ENCODE peak calls at places on chromosome 10, in ten cellular contexts. J, T, X, E, R, A, F, C, P and S are unnamed samples.

GRCh38 chr10:127928021-127928806 is 21.3 kb downstream of the PTPRE start:
- DNase-seq in P (no peak), X (no peak), C (peak), R (no peak), E (no peak), J (peak), A (no peak), F (no peak), T (peak), S (no peak)

GRCh38 chr10:48564466-48565150 is 40.3 kb downstream of the ARHGAP22 start:
- DNase-seq in A (no peak), P (no peak), F (no peak), R (no peak), T (no peak), E (no peak), X (no peak), J (no peak), C (no peak), S (no peak)

GRCh38 chr10:127315888-127316287 is 119.5 kb upstream of the INSYN2A start:
- DNase-seq in C (no peak), F (no peak), X (no peak), J (no peak), R (no peak), P (no peak), A (no peak), T (no peak), E (no peak), S (no peak)

GRCh38 chr10:13808556-13809391 is 222.0 kb downstream of the PRPF18 start:
- DNase-seq in C (no peak), X (no peak), A (no peak), E (no peak), P (no peak), F (no peak), J (no peak), R (no peak), T (no peak), S (no peak)

GRCh38 chr10:97468162-97468561 is 22.2 kb downstream of the ZDHHC16 start:
- DNase-seq in F (no peak), P (no peak), C (no peak), E (no peak), X (no peak), T (no peak), A (no peak), J (no peak), R (no peak), S (no peak)

GRCh38 chr10:101291254-101292193 is 62.3 kb upstream of the LBX1 start:
- DNase-seq in P (peak), A (no peak), C (peak), J (peak), F (no peak), E (peak), X (peak), R (peak), T (peak), S (peak)

GRCh38 chr10:75736889-75737610 is 305.6 kb downstream of the LRMDA start:
- DNase-seq in J (no peak), T (no peak), A (no peak), R (no peak), X (no peak), C (no peak), P (no peak), E (no peak), F (no peak), S (no peak)

GRCh38 chr10:128429835-128430513 is 303.8 kb upstream of the MKI67 start:
- DNase-seq in J (no peak), R (no peak), X (no peak), P (no peak), C (no peak), A (no peak), E (no peak), F (no peak), T (no peak), S (no peak)

GRCh38 chr10:126137557-126138221 is 241.3 kb downstream of the FANK1 start:
- DNase-seq in A (no peak), C (no peak), E (no peak), T (peak), X (no peak), P (no peak), R (no peak), J (no peak), F (no peak), S (no peak)

GRCh38 chr10:106930751-106931150 is 233.8 kb downstream of the SORCS1 start:
- DNase-seq in A (no peak), C (no peak), P (no peak), T (no peak), X (no peak), J (no peak), E (no peak), F (no peak), R (no peak), S (no peak)

GRCh38 chr10:96319754-96320514 is 15.7 kb downstream of the DNTT start:
- DNase-seq in C (no peak), J (no peak), A (no peak), T (peak), P (no peak), F (no peak), E (no peak), R (no peak), X (no peak), S (no peak)

GRCh38 chr10:43200538-43201390 is 62.5 kb downstream of the CSGALNACT2 start:
- DNase-seq in C (no peak), E (no peak), T (no peak), A (no peak), J (peak), R (peak), P (no peak), F (no peak), X (no peak), S (no peak)

GRCh38 chr10:133372507-133372906 is 647 bp downstream of the ECHS1 start:
- DNase-seq in R (no peak), C (no peak), P (no peak), J (peak), F (no peak), E (no peak), T (no peak), A (no peak), X (no peak), S (no peak)

GRCh38 chr10:87966454-87966853 is 103.0 kb downstream of the PTEN start:
- DNase-seq in F (no peak), C (no peak), J (no peak), X (no peak), E (no peak), R (no peak), T (no peak), P (no peak), A (no peak), S (no peak)

GRCh38 chr10:29756476-29756875 is 121.7 kb upstream of the SVIL start:
- DNase-seq in T (no peak), F (no peak), J (no peak), A (no peak), R (no peak), E (no peak), C (no peak), X (no peak), P (no peak), S (no peak)

GRCh38 chr10:36096571-36096970 is 454.5 kb upstream of the FZD8 start:
- DNase-seq in A (no peak), P (no peak), F (no peak), X (no peak), R (no peak), E (no peak), J (no peak), T (peak), C (no peak), S (no peak)

GRCh38 chr10:10527861-10528562 is 489.7 kb upstream of the CELF2 start:
- DNase-seq in C (no peak), R (no peak), J (no peak), T (no peak), P (no peak), X (no peak), F (no peak), A (no peak), E (no peak), S (no peak)

GRCh38 chr10:110750931-110751330 is 106.8 kb downstream of the RBM20 start:
- DNase-seq in A (no peak), T (no peak), E (no peak), R (no peak), X (no peak), P (no peak), C (no peak), J (no peak), F (no peak), S (no peak)

GRCh38 chr10:3173173-3173878 is 744 bp upstream of the PITRM1 start:
- DNase-seq in E (no peak), P (peak), F (no peak), T (no peak), J (no peak), R (peak), A (no peak), X (no peak), C (no peak), S (no peak)

GRCh38 chr10:129788211-129788610 is 175.9 kb downstream of the EBF3 start:
- DNase-seq in R (no peak), J (no peak), A (no peak), P (no peak), E (no peak), F (no peak), X (no peak), T (no peak), C (no peak), S (no peak)

DNA sequence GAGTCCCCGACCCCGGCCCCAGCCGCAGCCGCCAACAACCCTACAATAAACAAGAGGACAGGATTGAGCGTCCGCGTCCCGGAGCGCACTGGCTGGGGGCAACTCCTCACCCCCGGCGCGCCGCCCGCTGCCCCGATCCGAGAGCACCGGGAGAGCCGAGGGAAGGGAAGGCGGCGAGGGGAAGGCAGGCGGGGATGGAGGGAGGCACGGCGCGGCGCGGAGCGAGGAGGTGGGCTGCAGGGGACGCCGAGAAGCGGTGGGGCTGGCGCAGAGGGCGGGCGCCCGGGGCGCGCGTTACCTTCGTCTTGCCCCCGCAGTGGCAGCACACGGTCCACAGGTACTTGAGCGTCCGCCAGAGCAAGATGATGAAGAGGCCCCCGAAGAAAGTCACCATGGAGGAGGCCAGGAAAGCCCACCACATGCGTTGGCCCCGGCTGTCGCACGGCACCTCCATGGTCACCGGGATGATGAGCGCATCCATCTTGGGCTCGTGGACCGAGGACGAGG is 588 bp downstream of the KCNMA1 start:
- DNase-seq in A (no peak), E (no peak), T (no peak), J (peak), P (peak), F (no peak), C (no peak), X (peak), R (peak), S (no peak)
- TF ChIP-seq CTCF in A (no peak), E (peak), T (no peak), J (no peak), P (no peak), F (no peak), C (no peak), X (no peak), R (no peak), S (no peak)

GRCh38 chr10:71123023-71123422 is 89.3 kb upstream of the UNC5B start:
- DNase-seq in C (no peak), F (no peak), A (no peak), T (no peak), P (no peak), J (no peak), R (no peak), E (no peak), X (no peak), S (no peak)
- TF ChIP-seq CTCF in C (no peak), F (no peak), A (no peak), T (no peak), P (no peak), J (no peak), R (no peak), E (no peak), X (no peak), S (no peak)

GRCh38 chr10:12130237-12130872 is 878 bp downstream of the SEC61A2 start:
- DNase-seq in F (peak), J (peak), A (peak), X (no peak), E (peak), T (peak), R (no peak), C (peak), P (peak), S (no peak)
- TF ChIP-seq CTCF in F (peak), J (peak), A (peak), X (peak), E (peak), T (peak), R (peak), C (peak), P (peak), S (peak)

GRCh38 chr10:77636286-77636966 is 1.2 kb downstream of the KCNMA1 start:
- DNase-seq in F (no peak), P (peak), J (no peak), A (no peak), E (no peak), T (no peak), R (peak), C (no peak), X (no peak), S (no peak)
- TF ChIP-seq CTCF in F (peak), P (no peak), J (no peak), A (no peak), E (peak), T (peak), R (peak), C (peak), X (no peak), S (no peak)

DNA sequence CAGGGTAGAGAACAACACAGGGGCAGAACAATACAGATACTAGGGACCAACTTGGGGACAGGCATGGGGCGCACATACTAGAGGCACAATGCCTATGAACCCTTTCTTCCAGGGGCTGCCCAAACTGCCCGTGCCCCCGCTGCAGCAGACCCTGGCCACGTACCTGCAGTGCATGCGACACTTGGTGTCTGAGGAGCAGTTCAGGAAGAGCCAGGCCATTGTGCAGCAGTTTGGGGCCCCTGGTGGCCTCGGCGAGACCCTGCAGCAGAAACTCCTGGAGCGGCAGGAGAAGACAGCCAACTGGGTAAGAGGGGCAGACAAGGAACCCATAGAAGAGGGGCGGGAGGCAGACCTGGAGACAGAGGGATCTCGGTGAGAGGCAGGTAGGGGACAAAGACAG is 5.8 kb downstream of the CHAT start:
- DNase-seq in A (no peak), E (no peak), F (no peak), P (peak), X (no peak), J (no peak), T (no peak), R (no peak), C (no peak), S (no peak)
- TF ChIP-seq CTCF in A (no peak), E (no peak), F (no peak), P (peak), X (no peak), J (no peak), T (peak), R (no peak), C (no peak), S (no peak)

GRCh38 chr10:125116652-125117310 is 43.6 kb downstream of the CTBP2 start:
- DNase-seq in T (no peak), C (no peak), J (no peak), F (no peak), A (no peak), E (no peak), P (no peak), X (no peak), R (no peak), S (no peak)
- TF ChIP-seq CTCF in T (no peak), C (no peak), J (no peak), F (no peak), A (no peak), E (no peak), P (no peak), X (no peak), R (no peak), S (no peak)

GRCh38 chr10:78428579-78428978 is 394.9 kb downstream of the RPS24 start:
- DNase-seq in R (no peak), A (no peak), C (no peak), X (no peak), E (no peak), P (no peak), F (no peak), T (no peak), J (no peak), S (no peak)

GRCh38 chr10:78420946-78421732 is 387.5 kb downstream of the RPS24 start:
- DNase-seq in P (no peak), F (no peak), T (no peak), E (no peak), A (no peak), X (no peak), R (no peak), C (no peak), J (no peak), S (no peak)

GRCh38 chr10:78427497-78428031 is 393.9 kb downstream of the RPS24 start:
- DNase-seq in R (no peak), A (no peak), X (no peak), T (no peak), F (no peak), E (no peak), C (no peak), P (no peak), J (no peak), S (no peak)

GRCh38 chr10:78426181-78426580 is 392.5 kb downstream of the RPS24 start:
- DNase-seq in C (no peak), R (no peak), X (no peak), P (no peak), E (no peak), T (no peak), F (no peak), J (no peak), A (no peak), S (no peak)

GRCh38 chr10:78424721-78425120 is 391.1 kb downstream of the RPS24 start:
- DNase-seq in J (no peak), X (no peak), F (no peak), C (peak), P (peak), E (no peak), T (no peak), R (no peak), A (no peak), S (no peak)
- TF ChIP-seq CTCF in J (peak), X (no peak), F (peak), C (no peak), P (no peak), E (no peak), T (peak), R (no peak), A (peak), S (no peak)

DNA sequence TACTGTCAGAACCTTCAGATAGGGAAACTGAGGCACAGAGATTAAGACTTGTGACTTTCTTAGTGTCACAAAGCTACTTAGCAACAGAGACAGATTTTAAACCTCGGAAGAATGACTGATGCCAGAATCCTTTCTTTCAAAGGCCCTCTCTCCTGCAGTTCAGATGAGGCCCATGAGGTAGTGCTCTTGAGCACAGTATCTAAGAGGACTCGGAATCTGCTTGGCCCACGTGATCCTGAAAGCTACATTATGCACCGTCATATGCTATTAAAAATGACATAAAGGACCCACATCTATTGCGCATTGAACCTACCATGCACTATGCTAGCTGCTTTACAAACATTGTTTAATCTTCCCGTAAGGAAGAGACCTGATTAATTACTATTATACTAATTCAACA is 355.9 kb downstream of the SFMBT2 start:
- DNase-seq in E (no peak), F (no peak), P (peak), T (peak), C (peak), J (peak), A (no peak), X (no peak), R (no peak), S (no peak)
- TF ChIP-seq CTCF in E (no peak), F (no peak), P (peak), T (peak), C (no peak), J (peak), A (peak), X (no peak), R (no peak), S (no peak)

DNA sequence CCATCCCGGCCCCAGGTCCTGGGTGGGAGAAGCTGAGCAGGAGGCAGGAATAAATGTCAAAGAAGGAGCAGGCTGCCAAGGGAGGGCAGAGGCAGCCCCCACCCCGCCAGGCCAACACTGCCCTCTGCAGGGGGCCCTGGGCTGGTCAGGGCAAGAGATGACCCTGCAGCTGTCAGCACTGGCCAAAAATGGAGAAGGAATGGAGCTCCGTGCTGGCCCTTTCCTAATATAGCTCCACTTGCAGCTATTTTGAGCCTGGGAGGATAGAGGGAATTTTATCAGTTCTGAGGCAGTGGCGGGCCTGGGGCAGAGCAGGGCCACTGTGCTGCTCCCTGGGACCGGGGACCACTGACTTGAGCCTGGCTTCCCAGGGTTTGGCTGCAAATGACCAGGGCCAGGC is 16.0 kb downstream of the LDB3 start:
- DNase-seq in T (peak), P (peak), A (no peak), E (peak), R (no peak), F (no peak), X (peak), J (peak), C (peak), S (no peak)
- TF ChIP-seq CTCF in T (peak), P (no peak), A (peak), E (peak), R (no peak), F (peak), X (peak), J (peak), C (peak), S (no peak)